ENCODE peak calls at places on chromosomes 2 and 18, in seven cellular contexts. J is body of pancreas, A is pancreas, Q is heart left ventricle, M is OCI-LY7, N is adrenal gland, X is fibroblast of lung. Y is an unnamed sample.

GRCh38 chr2:238698451-238699306 is 149.2 kb upstream of the TWIST2 start:
- DNase-seq in J (no peak), Q (no peak), N (peak; percentile 37), A (no peak), M (no peak), X (no peak), Y (no peak)

GRCh38 chr18:24544141-24544498 is 83.7 kb downstream of the HRH4 start:
- DNase-seq in Q (no peak), A (no peak), J (no peak), X (peak; percentile 33), N (no peak), M (peak; percentile 21), Y (peak; percentile 3)

GRCh38 chr2:55277310-55277709 is 8.3 kb upstream of the MTIF2 start:
- DNase-seq in J (no peak), X (no peak), M (no peak), N (no peak), A (no peak), Q (no peak), Y (no peak)

GRCh38 chr2:120596191-120596781 is 139.4 kb upstream of the GLI2 start:
- DNase-seq in N (no peak), A (no peak), X (no peak), J (no peak), Q (no peak), M (no peak), Y (no peak)

GRCh38 chr18:45014047-45014501 is 333.4 kb downstream of the SETBP1 start:
- DNase-seq in Q (peak; percentile 55), J (no peak), A (no peak), N (no peak), M (no peak), X (peak; percentile 72), Y (no peak)

GRCh38 chr2:231393149-231394131 is 2.1 kb upstream of the B3GNT7 start:
- DNase-seq in X (no peak), Q (no peak), A (peak; percentile 77), J (no peak), N (peak; percentile 76), M (peak; percentile 93), Y (peak; percentile 43)

GRCh38 chr2:15936277-15937104 is 3.9 kb upstream of the MYCN start:
- DNase-seq in M (no peak), X (no peak), Q (no peak), A (no peak), N (no peak), J (no peak), Y (peak; percentile 21)

GRCh38 chr2:232435375-232435648 is 20.6 kb upstream of the ALPI start:
- DNase-seq in J (no peak), A (no peak), N (no peak), Q (no peak), M (no peak), X (no peak), Y (no peak)

GRCh38 chr2:47903781-47904447 is 2.4 kb downstream of the FBXO11 start:
- DNase-seq in Q (no peak), N (no peak), M (no peak), X (no peak), A (no peak), J (no peak), Y (no peak)

GRCh38 chr2:72233211-72233610 is 85.5 kb upstream of the CYP26B1 start:
- DNase-seq in X (no peak), J (no peak), N (no peak), M (no peak), Q (no peak), A (no peak), Y (no peak)

GRCh38 chr2:6824962-6825361 is 40.7 kb downstream of the CMPK2 start:
- DNase-seq in A (no peak), J (no peak), N (peak; percentile 73), M (no peak), Q (no peak), X (peak; percentile 38), Y (no peak)

GRCh38 chr2:20515293-20516220 is 68.7 kb downstream of the RHOB start:
- DNase-seq in X (no peak), Q (no peak), N (no peak), A (no peak), J (no peak), M (no peak), Y (no peak)

GRCh38 chr2:8149985-8150547 is 531.8 kb upstream of the ID2 start:
- DNase-seq in Q (no peak), M (no peak), N (no peak), A (no peak), X (no peak), J (no peak), Y (no peak)

GRCh38 chr2:68762665-68763064 is 28.1 kb downstream of the ARHGAP25 start:
- DNase-seq in X (no peak), M (peak; percentile 81), A (no peak), Q (no peak), N (no peak), J (no peak), Y (no peak)

GRCh38 chr2:124039032-124039431 is 13.9 kb downstream of the CNTNAP5 start:
- DNase-seq in Q (no peak), X (no peak), A (no peak), N (no peak), M (no peak), J (no peak), Y (no peak)

GRCh38 chr2:124035001-124035400 is 9.9 kb downstream of the CNTNAP5 start:
- DNase-seq in M (no peak), Q (no peak), J (no peak), A (no peak), N (no peak), X (no peak), Y (no peak)

GRCh38 chr2:124032799-124033198 is 7.7 kb downstream of the CNTNAP5 start:
- DNase-seq in Q (no peak), X (no peak), A (no peak), N (no peak), J (no peak), M (no peak), Y (no peak)

DNA sequence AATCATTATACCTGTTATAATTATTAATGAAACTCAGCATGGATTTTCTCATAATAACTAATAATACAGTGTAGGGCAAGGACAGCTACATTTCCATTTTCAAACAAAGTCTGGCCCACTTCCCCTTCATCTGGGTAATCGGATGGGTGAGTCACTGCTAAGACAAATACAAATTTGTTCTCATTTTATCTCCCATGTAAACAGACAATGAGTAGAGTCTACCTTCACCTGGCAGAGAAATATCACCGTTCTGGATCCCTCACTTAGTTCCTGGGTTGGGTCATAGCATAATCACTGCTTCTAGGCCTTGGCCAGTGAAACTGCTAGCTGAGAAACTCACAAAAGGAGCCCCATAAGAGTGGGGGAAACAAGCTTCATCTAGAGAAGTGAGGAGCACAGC is 9.2 kb downstream of the CNTNAP5 start:
- DNase-seq in X (no peak), M (no peak), N (no peak), Q (no peak), A (no peak), J (no peak), Y (no peak)
- H3K27ac ChIP-seq in X (no peak overlapping the region), M (no peak overlapping the region), N (no peak overlapping the region), Q (no peak overlapping the region), A (no peak overlapping the region), J (no peak overlapping the region), Y (no peak overlapping the region)

DNA sequence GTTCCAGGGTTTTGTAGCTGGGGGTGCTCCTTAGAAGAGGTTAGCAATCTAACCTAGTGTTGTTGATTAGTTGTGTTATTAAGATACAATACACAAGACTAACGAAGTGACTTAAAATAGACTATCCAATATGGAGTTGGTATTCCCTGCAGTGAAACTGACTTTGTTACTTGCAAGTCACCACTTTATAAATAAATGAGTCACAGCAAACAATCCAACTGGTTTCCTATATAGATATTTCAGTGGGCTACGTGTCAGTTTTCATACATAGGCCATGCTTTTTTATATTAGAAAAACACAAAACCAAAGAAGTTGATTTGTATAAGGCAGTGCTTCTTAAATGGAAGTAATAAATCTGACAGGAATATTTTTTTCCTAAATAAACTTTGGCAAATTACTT is 274.0 kb downstream of the CAMKMT start:
- DNase-seq in Q (no peak), M (no peak), A (no peak), N (no peak), J (no peak), X (no peak), Y (no peak)
- H3K4me1 ChIP-seq in Q (peaks cover 24% of the 10 kb centered on the region), M (no peaks in the 10 kb centered on the region), A (no peaks in the 10 kb centered on the region), N (no peaks in the 10 kb centered on the region), J (no peaks in the 10 kb centered on the region), X (no peaks in the 10 kb centered on the region), Y (no peaks in the 10 kb centered on the region)

GRCh38 chr2:154710078-154710477 is 11.6 kb downstream of the KCNJ3 start:
- DNase-seq in M (no peak), Q (no peak), N (no peak), X (no peak), A (no peak), J (no peak), Y (no peak)

GRCh38 chr2:154713605-154714004 is 15.1 kb downstream of the KCNJ3 start:
- DNase-seq in Q (no peak), N (no peak), X (no peak), A (no peak), M (no peak), J (no peak), Y (no peak)

GRCh38 chr2:154709215-154709614 is 10.7 kb downstream of the KCNJ3 start:
- DNase-seq in N (no peak), J (no peak), Q (no peak), A (no peak), X (peak; percentile 9), M (no peak), Y (no peak)

GRCh38 chr2:154707994-154708393 is 9.5 kb downstream of the KCNJ3 start:
- DNase-seq in N (no peak), J (no peak), M (no peak), Q (no peak), A (no peak), X (no peak), Y (no peak)

GRCh38 chr2:154710685-154711084 is 12.2 kb downstream of the KCNJ3 start:
- DNase-seq in N (no peak), J (no peak), M (no peak), A (no peak), Q (no peak), X (no peak), Y (no peak)
- H3K4me3 ChIP-seq in N (no peak overlapping the region), J (no peak overlapping the region), M (no peak overlapping the region), A (no peak overlapping the region), Q (no peak overlapping the region), X (no peak overlapping the region), Y (no peak overlapping the region)

GRCh38 chr2:113979172-113980128 is 89.6 kb downstream of the ACTR3 start:
- DNase-seq in Q (no peak), M (peak; percentile 13), N (no peak), J (no peak), A (peak; percentile 65), X (no peak), Y (no peak)
- H3K27ac ChIP-seq in Q (no peak overlapping the region), M (no peak overlapping the region), N (no peak overlapping the region), J (peak overlapping the region; percentile 89), A (peak overlapping the region; percentile 78), X (no peak overlapping the region), Y (no peak overlapping the region)